ENCODE peak calls at places on chromosome 18, in six cellular contexts. P is stimulated activated CD8-positive, alpha-beta memory T cell treated with anti-CD3 and anti-CD28 coated beads, Interleukin-7, amount 100 ng/mL, for 48 hours; C is NCI-H1694; R is endothelial cell of umbilical vein; B is activated CD4-positive, alpha-beta T cell treated with anti-CD3 and anti-CD28 coated beads, Interleukin-2, amount 10 ng/mL, durations not matched to agents 7 days and 5 days; K is activated T-helper 1 cell treated with Interleukin-2 at 50 U/mL for 16 hours. S is an unnamed sample.

GRCh38 chr18:9516437-9517064 is 41.2 kb downstream of the RALBP1 start:
- DNase-seq in P (no peak), C (peak), R (peak), B (peak), K (no peak), S (peak)

GRCh38 chr18:13112982-13113381 is 105.6 kb upstream of the LDLRAD4 start:
- DNase-seq in P (no peak), C (no peak), R (peak), B (no peak), K (no peak), S (no peak)

GRCh38 chr18:75247041-75247551 is 36.5 kb downstream of the TSHZ1 start:
- DNase-seq in P (no peak), C (no peak), R (no peak), B (peak), K (no peak), S (no peak)

GRCh38 chr18:48611196-48611595 is 72.4 kb downstream of the CTIF start:
- DNase-seq in P (no peak), C (no peak), R (no peak), B (no peak), K (no peak), S (no peak)

GRCh38 chr18:37392648-37393047 is 172.9 kb downstream of the CELF4 start:
- DNase-seq in P (no peak), C (no peak), R (no peak), B (no peak), K (no peak), S (no peak)

GRCh38 chr18:3877678-3878077 is 427.7 kb downstream of the TGIF1 start:
- DNase-seq in P (no peak), C (no peak), R (no peak), B (no peak), K (no peak), S (no peak)

GRCh38 chr18:57497372-57498294 is 62.5 kb downstream of the ONECUT2 start:
- DNase-seq in P (no peak), C (no peak), R (no peak), B (no peak), K (no peak), S (no peak)

GRCh38 chr18:48545690-48546365 is 7.0 kb downstream of the CTIF start:
- DNase-seq in P (no peak), C (peak), R (peak), B (no peak), K (no peak), S (no peak)

GRCh38 chr18:9629709-9630108 is 15.3 kb upstream of the PPP4R1 start:
- DNase-seq in P (no peak), C (no peak), R (no peak), B (no peak), K (no peak), S (no peak)

GRCh38 chr18:79687806-79688205 is 8.2 kb downstream of the CTDP1 start:
- DNase-seq in P (no peak), C (no peak), R (no peak), B (no peak), K (no peak), S (no peak)

GRCh38 chr18:56575819-56576663 is 62.4 kb downstream of the TXNL1 start:
- DNase-seq in P (no peak), C (peak), R (peak), B (peak), K (no peak), S (peak)

GRCh38 chr18:23114171-23114881 is 21.0 kb upstream of the CABLES1 start:
- DNase-seq in P (no peak), C (no peak), R (peak), B (no peak), K (no peak), S (peak)

GRCh38 chr18:79708412-79708811 is 28.8 kb downstream of the CTDP1 start:
- DNase-seq in P (no peak), C (no peak), R (no peak), B (no peak), K (no peak), S (no peak)

GRCh38 chr18:11871501-11871900 is 20.3 kb downstream of the CHMP1B start:
- DNase-seq in P (no peak), C (no peak), R (no peak), B (no peak), K (no peak), S (no peak)